ENCODE peak calls at places on chromosome 10, in seven cellular contexts. I is choroid plexus epithelial cell; H is GM23338; E is Calu3; Q is activated CD8-positive, alpha-beta T cell treated with anti-CD3 and anti-CD28 coated beads for 36 hours; F is B cell; J is endothelial cell. K is an unnamed sample.

GRCh38 chr10:77111611-77112550 is 525.7 kb downstream of the KCNMA1 start:
- DNase-seq in I (peak), H (peak), E (peak), Q (peak), F (peak), J (peak), K (no peak)

GRCh38 chr10:62029401-62029800 is 127.9 kb downstream of the ARID5B start:
- DNase-seq in I (no peak), H (no peak), E (no peak), Q (no peak), F (no peak), J (no peak), K (no peak)

GRCh38 chr10:62541811-62542210 is 167.6 kb downstream of the ZNF365 start:
- DNase-seq in I (no peak), H (no peak), E (no peak), Q (no peak), F (no peak), J (no peak), K (no peak)

GRCh38 chr10:36489181-36489927 is 636.0 kb upstream of the ANKRD30A start:
- DNase-seq in I (peak), H (no peak), E (no peak), Q (no peak), F (no peak), J (no peak), K (no peak)

GRCh38 chr10:60662917-60663614 is 115.2 kb upstream of the CDK1 start:
- DNase-seq in I (peak), H (no peak), E (no peak), Q (no peak), F (no peak), J (no peak), K (no peak)

GRCh38 chr10:133009218-133009954 is 67.0 kb upstream of the CFAP46 start:
- DNase-seq in I (no peak), H (no peak), E (peak), Q (no peak), F (no peak), J (no peak), K (no peak)

GRCh38 chr10:98268694-98269386 is 846 bp upstream of the LOXL4 start:
- DNase-seq in I (peak), H (peak), E (no peak), Q (no peak), F (no peak), J (no peak), K (no peak)

GRCh38 chr10:99557044-99557443 is 24.3 kb downstream of the NKX2-3 start:
- DNase-seq in I (no peak), H (no peak), E (no peak), Q (no peak), F (no peak), J (no peak), K (no peak)

GRCh38 chr10:62869958-62870357 is 53.8 kb upstream of the EGR2 start:
- DNase-seq in I (no peak), H (no peak), E (no peak), Q (no peak), F (no peak), J (no peak), K (no peak)

GRCh38 chr10:130425169-130425568 is 289.0 kb downstream of the GLRX3 start:
- DNase-seq in I (no peak), H (no peak), E (no peak), Q (no peak), F (no peak), J (no peak), K (no peak)

GRCh38 chr10:90587081-90587491 is 270.8 kb downstream of the HTR7 start:
- DNase-seq in I (peak), H (no peak), E (no peak), Q (no peak), F (no peak), J (no peak), K (no peak)

GRCh38 chr10:51743146-51743545 is 43.8 kb upstream of the CSTF2T start:
- DNase-seq in I (peak), H (peak), E (no peak), Q (no peak), F (peak), J (no peak), K (peak)

DNA sequence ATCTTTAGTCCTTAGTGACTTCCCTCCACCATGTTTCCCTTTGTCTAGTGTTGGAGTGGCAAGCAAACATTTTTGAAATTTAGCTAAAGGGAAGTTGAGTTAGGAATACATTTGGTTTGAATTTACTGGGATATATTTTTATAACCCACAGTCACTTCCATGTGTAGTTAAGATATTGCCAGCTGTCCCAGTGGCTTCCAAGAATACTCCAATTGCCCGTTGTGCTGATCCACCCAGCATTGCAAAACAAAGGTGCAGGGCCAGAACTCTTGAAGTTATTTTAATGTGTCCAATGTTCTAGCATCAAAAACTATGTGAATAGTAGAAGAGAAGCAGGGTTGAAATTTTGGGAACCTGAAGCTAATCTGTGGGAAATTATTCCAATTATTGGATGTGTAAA is 2.5 kb upstream of the P4HA1 start:
- DNase-seq in I (no peak), H (no peak), E (no peak), Q (no peak), F (no peak), J (no peak), K (no peak)
- TF ChIP-seq CTCF in I (no peak), H (no peak), E (no peak), Q (no peak), F (no peak), J (no peak), K (no peak)

GRCh38 chr10:85542936-85543730 is 823.5 kb downstream of the GRID1 start:
- DNase-seq in I (no peak), H (no peak), E (no peak), Q (no peak), F (no peak), J (no peak), K (no peak)

GRCh38 chr10:85545874-85546273 is 820.7 kb downstream of the GRID1 start:
- DNase-seq in I (no peak), H (no peak), E (no peak), Q (no peak), F (no peak), J (no peak), K (no peak)

GRCh38 chr10:85547460-85548023 is 819.1 kb downstream of the GRID1 start:
- DNase-seq in I (no peak), H (no peak), E (no peak), Q (no peak), F (no peak), J (no peak), K (no peak)

GRCh38 chr10:85544956-85545355 is 821.6 kb downstream of the GRID1 start:
- DNase-seq in I (no peak), H (no peak), E (no peak), Q (no peak), F (no peak), J (no peak), K (no peak)

GRCh38 chr10:85548038-85548437 is 818.6 kb downstream of the GRID1 start:
- DNase-seq in I (peak), H (peak), E (peak), Q (peak), F (no peak), J (peak), K (no peak)
- TF ChIP-seq CTCF in I (peak), H (peak), E (no peak), Q (no peak), F (no peak), J (no peak), K (peak)

GRCh38 chr10:128124813-128125403 is 1.3 kb downstream of the MKI67 start:
- DNase-seq in I (no peak), H (no peak), E (no peak), Q (no peak), F (no peak), J (no peak), K (no peak)
- TF ChIP-seq CTCF in I (no peak), H (no peak), E (no peak), Q (no peak), F (no peak), J (no peak), K (no peak)

GRCh38 chr10:6669269-6669859 is 89.3 kb upstream of the PRKCQ start:
- DNase-seq in I (peak), H (peak), E (peak), Q (peak), F (no peak), J (peak), K (no peak)

GRCh38 chr10:6671976-6672375 is 91.9 kb upstream of the PRKCQ start:
- DNase-seq in I (no peak), H (no peak), E (no peak), Q (no peak), F (no peak), J (no peak), K (no peak)

GRCh38 chr10:6665847-6666246 is 85.8 kb upstream of the PRKCQ start:
- DNase-seq in I (no peak), H (no peak), E (no peak), Q (peak), F (no peak), J (no peak), K (no peak)

GRCh38 chr10:6667150-6667549 is 87.1 kb upstream of the PRKCQ start:
- DNase-seq in I (no peak), H (no peak), E (no peak), Q (no peak), F (no peak), J (no peak), K (no peak)

DNA sequence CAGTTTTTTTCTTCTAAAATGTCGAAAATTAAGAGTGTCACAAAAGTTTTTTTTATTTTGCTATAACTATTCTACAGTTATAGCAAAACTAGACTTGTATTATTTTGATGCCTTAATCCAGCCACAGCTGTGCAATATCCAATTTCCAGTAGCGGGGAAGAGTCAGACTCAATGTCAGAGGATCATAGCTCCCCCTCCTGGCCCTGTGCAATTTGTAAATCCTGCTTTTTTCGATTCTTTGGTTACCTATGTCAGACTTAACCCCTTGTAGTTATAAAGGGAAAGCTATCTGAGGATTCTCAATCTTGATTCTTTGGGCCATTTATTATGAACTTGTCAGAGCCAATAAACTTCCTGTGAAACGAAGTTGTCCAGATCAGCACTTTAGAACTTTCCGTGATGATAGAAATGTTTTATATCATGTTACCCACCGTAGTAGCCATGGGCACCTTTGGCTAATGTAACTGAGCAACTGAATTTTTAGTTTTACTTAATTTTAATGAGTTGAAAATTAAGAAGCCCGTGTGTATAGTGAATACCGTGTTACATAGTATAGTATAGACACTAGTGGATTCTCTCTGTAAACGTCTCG is 87.7 kb upstream of the PRKCQ start:
- DNase-seq in I (peak), H (peak), E (peak), Q (peak), F (no peak), J (peak), K (peak)
- TF ChIP-seq CTCF in I (peak), H (peak), E (peak), Q (peak), F (no peak), J (peak), K (peak)

GRCh38 chr10:113459672-113460280 is 93.1 kb upstream of the HABP2 start:
- DNase-seq in I (no peak), H (no peak), E (no peak), Q (no peak), F (no peak), J (no peak), K (no peak)
- TF ChIP-seq CTCF in I (no peak), H (peak), E (no peak), Q (no peak), F (no peak), J (no peak), K (no peak)

GRCh38 chr10:67477868-67478267 is 218.1 kb downstream of the CTNNA3 start:
- DNase-seq in I (no peak), H (no peak), E (no peak), Q (no peak), F (no peak), J (no peak), K (no peak)

GRCh38 chr10:67473850-67474633 is 222.0 kb downstream of the CTNNA3 start:
- DNase-seq in I (no peak), H (no peak), E (no peak), Q (no peak), F (no peak), J (no peak), K (no peak)

GRCh38 chr10:67471022-67471421 is 225.0 kb downstream of the CTNNA3 start:
- DNase-seq in I (no peak), H (no peak), E (no peak), Q (no peak), F (no peak), J (no peak), K (no peak)

GRCh38 chr10:67476201-67476600 is 219.8 kb downstream of the CTNNA3 start:
- DNase-seq in I (no peak), H (peak), E (peak), Q (peak), F (no peak), J (no peak), K (no peak)
- TF ChIP-seq CTCF in I (no peak), H (peak), E (no peak), Q (no peak), F (no peak), J (no peak), K (no peak)

DNA sequence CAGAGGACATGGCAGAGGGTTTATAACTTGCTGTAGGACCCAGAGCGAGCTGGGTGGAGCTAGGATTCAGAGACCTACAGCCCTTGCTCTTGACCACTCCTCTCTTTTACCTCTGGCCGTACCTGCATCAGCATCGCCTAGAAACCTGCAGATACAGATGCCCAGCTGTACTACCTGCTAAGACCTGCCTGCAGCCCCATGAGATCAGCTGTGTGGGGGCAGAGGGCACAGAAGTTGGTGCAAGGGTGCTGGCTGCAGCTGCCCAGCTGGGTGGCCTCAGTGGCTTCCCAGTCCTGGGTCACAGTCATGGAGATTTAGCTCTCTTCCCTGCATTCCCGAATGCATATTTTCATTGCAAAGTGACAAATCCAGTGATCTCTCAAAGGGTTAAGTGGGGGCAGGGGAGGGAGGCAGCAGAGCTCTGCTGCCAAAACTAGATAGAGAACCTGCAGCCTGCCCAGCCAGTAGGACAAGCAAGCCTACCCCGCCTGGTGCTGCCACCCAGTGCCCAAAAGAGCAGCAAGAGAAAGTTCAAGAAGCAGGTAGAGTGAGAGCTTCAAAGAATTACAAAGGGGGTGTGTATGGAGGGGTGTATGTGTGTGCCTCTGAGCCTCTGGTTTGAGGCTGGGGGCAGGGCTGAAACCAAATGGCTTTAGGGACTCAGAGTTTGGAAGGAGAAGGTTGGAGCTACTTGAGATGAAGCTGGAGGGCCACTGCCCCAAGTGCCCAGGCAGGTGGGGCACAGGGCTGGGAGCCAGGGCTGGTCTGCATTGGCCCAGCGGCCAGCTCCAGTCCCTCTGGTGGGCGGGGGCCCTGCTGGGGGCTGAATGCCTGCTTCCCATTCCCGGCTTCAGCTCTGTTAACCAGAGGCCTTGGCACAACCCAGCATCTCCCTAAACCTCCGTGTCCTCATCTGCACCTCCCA is 6.8 kb downstream of the FAM241B start:
- DNase-seq in I (peak), H (peak), E (peak), Q (peak), F (no peak), J (peak), K (no peak)
- TF ChIP-seq CTCF in I (peak), H (peak), E (peak), Q (no peak), F (no peak), J (no peak), K (no peak)

GRCh38 chr10:74419491-74420466 is 268.8 kb downstream of the ADK start:
- DNase-seq in I (peak), H (peak), E (peak), Q (peak), F (no peak), J (peak), K (peak)
- TF ChIP-seq CTCF in I (peak), H (peak), E (peak), Q (peak), F (peak), J (peak), K (peak)

K was measured in glutamatergic neuron.